ENCODE peak calls at places on chromosomes 7 and 10, in five cellular contexts. U is neural progenitor cell, M is HCT116, W is fibroblast of lung, Q is HepG2. J is an unnamed sample.
A peak's percentile ranks its signal among the peaks of the same experiment; 100 is the strongest.

GRCh38 chr7:114478384-114478783 is 63.8 kb downstream of the FOXP2 start:
- DNase-seq in W (peak; percentile 28), U (no peak), Q (no peak), M (no peak), J (peak; percentile 14)

GRCh38 chr10:103616705-103617361 is 123.3 kb downstream of the NEURL1 start:
- DNase-seq in U (no peak), M (no peak), W (peak; percentile 36), Q (no peak), J (peak; percentile 98)

GRCh38 chr10:25974897-25975459 is 40.9 kb downstream of the MYO3A start:
- DNase-seq in U (no peak), W (peak; percentile 86), Q (no peak), M (no peak), J (no peak)

GRCh38 chr7:112204072-112204775 is 2.0 kb downstream of the DOCK4 start:
- DNase-seq in W (no peak), U (peak; percentile 43), M (no peak), Q (no peak), J (peak; percentile 49)

GRCh38 chr7:87999261-87999660 is 65.2 kb downstream of the ADAM22 start:
- DNase-seq in W (no peak), Q (no peak), M (no peak), U (no peak), J (no peak)

GRCh38 chr10:64528294-64529002 is 1007.2 kb downstream of the REEP3 start:
- DNase-seq in Q (no peak), M (no peak), U (no peak), W (no peak), J (no peak)

GRCh38 chr10:123890246-123890645 is 1.4 kb downstream of the CPXM2 start:
- DNase-seq in M (no peak), Q (no peak), U (no peak), W (no peak), J (peak; percentile 33)

GRCh38 chr10:128062331-128062730 is 63.9 kb downstream of the MKI67 start:
- DNase-seq in U (peak; percentile 41), M (no peak), Q (no peak), W (no peak), J (no peak)

GRCh38 chr7:81161459-81162075 is 242.7 kb upstream of the SEMA3C start:
- DNase-seq in Q (peak; percentile 65), W (peak; percentile 99), M (peak; percentile 75), U (no peak), J (peak; percentile 95)

GRCh38 chr7:25407932-25408480 is 179.7 kb upstream of the NPVF start:
- DNase-seq in M (no peak), U (peak; percentile 68), W (no peak), Q (no peak), J (no peak)

GRCh38 chr10:18984531-18984930 is 64.1 kb upstream of the MALRD1 start:
- DNase-seq in M (no peak), U (no peak), Q (no peak), W (peak; percentile 5), J (no peak)

GRCh38 chr10:18689498-18689897 is 30.3 kb downstream of the ARL5B start:
- DNase-seq in Q (peak; percentile 24), W (peak; percentile 32), U (peak; percentile 7), M (no peak), J (peak; percentile 65)

GRCh38 chr10:18713077-18713476 is 53.8 kb downstream of the ARL5B start:
- DNase-seq in U (no peak), W (peak; percentile 98), M (no peak), Q (peak; percentile 53), J (peak; percentile 95)

GRCh38 chr7:42012786-42013360 is 224.1 kb downstream of the GLI3 start:
- DNase-seq in Q (no peak), U (no peak), M (no peak), W (peak; percentile 78), J (no peak)

GRCh38 chr7:117399820-117400422 is 27.4 kb downstream of the ASZ1 start:
- DNase-seq in Q (no peak), M (no peak), U (no peak), W (no peak), J (peak; percentile 45)

GRCh38 chr7:95865716-95866371 is 93.5 kb downstream of the DYNC1I1 start:
- DNase-seq in Q (peak; percentile 25), M (peak; percentile 7), U (peak; percentile 70), W (peak; percentile 16), J (peak; percentile 52)

GRCh38 chr10:90884414-90884813 is 12.6 kb downstream of the RPP30 start:
- DNase-seq in M (no peak), U (no peak), Q (no peak), W (peak; percentile 50), J (peak; percentile 79)

GRCh38 chr7:73487486-73487885 is 34.6 kb downstream of the BAZ1B start:
- DNase-seq in W (peak; percentile 6), M (no peak), U (no peak), Q (no peak), J (peak; percentile 15)

GRCh38 chr10:98433881-98434732 is 12.6 kb downstream of the HPS1 start:
- DNase-seq in W (peak; percentile 81), Q (no peak), M (no peak), U (no peak), J (peak; percentile 18)

GRCh38 chr10:72557362-72557761 is 68.5 kb downstream of the MICU1 start:
- DNase-seq in W (peak; percentile 67), M (no peak), U (no peak), Q (no peak), J (peak; percentile 66)

GRCh38 chr10:91416339-91416868 is 6.3 kb downstream of the HECTD2 start:
- DNase-seq in W (no peak), M (no peak), U (no peak), Q (no peak), J (peak; percentile 9)

GRCh38 chr10:123614888-123615287 is 51.3 kb upstream of the GPR26 start:
- DNase-seq in M (peak; percentile 16), U (peak; percentile 94), W (peak; percentile 16), Q (peak; percentile 35), J (peak; percentile 67)

GRCh38 chr7:30980751-30981150 is 17.0 kb downstream of the GHRHR start:
- DNase-seq in M (no peak), U (no peak), W (no peak), Q (no peak), J (no peak)

GRCh38 chr10:113259841-113260240 is 293.0 kb upstream of the HABP2 start:
- DNase-seq in U (peak; percentile 64), W (no peak), Q (no peak), M (no peak), J (no peak)

GRCh38 chr10:31677198-31678138 is 251.2 kb downstream of the ARHGAP12 start:
- DNase-seq in W (peak; percentile 20), U (peak; percentile 91), Q (no peak), M (no peak), J (no peak)

GRCh38 chr7:13336227-13336626 is 648.8 kb downstream of the ARL4A start:
- DNase-seq in U (no peak), M (no peak), Q (no peak), W (peak; percentile 74), J (peak; percentile 72)

GRCh38 chr10:101000602-101000991 is 989 bp downstream of the LZTS2 start:
- DNase-seq in W (no peak), Q (no peak), M (no peak), U (no peak), J (peak; percentile 38)
- H3K4me1 ChIP-seq in W (peaks cover 27% of the 10 kb centered on the region), Q (peaks cover 32% of the 10 kb centered on the region), M (peaks cover 21% of the 10 kb centered on the region), U (peaks cover 13% of the 10 kb centered on the region), J (peaks cover 22% of the 10 kb centered on the region)

GRCh38 chr10:2748287-2748686 is 319.1 kb upstream of the PFKP start:
- DNase-seq in Q (no peak), U (no peak), W (no peak), M (no peak), J (no peak)
- H3K4me3 ChIP-seq in Q (no peak overlapping the region), U (no peak overlapping the region), W (no peak overlapping the region), M (no peak overlapping the region), J (no peak overlapping the region)

DNA sequence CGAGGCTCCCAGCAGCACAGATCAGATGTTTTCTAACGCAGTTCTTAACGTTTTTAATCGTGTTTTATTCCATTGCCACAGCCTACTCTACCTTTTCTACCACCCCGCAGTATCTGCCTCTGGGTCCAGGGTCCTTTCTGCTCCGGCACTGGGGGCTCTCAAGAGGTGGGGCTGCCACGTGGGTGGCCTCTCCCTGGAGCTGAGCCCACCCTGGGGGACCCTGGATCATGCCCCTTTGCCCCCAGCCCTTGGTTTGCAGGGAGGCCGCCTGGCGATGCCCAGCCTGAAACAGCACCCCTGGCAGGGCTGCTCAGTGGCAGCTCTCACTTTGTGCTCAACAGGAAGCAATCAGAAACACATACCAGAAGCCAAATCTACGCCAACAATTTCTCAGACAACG is 25.3 kb downstream of the PDIA4 start:
- DNase-seq in W (no peak), M (no peak), U (no peak), Q (no peak), J (no peak)
- H4K20me1 ChIP-seq in W (no peaks in the 10 kb centered on the region), M (no peaks in the 10 kb centered on the region), U (peaks cover 9% of the 10 kb centered on the region), Q (no peaks in the 10 kb centered on the region), J (no peaks in the 10 kb centered on the region)

DNA sequence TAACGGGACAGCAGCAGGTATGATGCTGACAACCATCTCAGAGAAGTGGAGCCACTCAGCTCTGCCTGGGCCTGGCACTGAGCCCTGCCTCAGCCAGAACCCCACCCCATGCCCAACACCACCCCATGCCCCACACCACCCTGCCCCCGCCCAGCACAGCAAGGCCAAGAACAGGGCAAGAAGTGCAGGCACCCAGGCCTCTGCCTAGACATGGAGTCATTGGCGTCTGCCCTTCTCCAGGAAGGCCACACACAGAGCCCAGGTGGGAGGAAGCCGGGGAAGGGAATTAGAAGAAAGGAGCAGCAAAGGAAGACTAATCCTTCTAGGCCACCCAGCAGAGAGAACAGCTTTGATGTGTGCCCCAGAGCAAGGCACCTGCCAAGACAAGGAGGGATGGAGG is 18.9 kb downstream of the CAMK2G start:
- DNase-seq in M (no peak), W (no peak), U (peak; percentile 33), Q (no peak), J (no peak)
- H3K4me1 ChIP-seq in M (no peaks in the 10 kb centered on the region), W (peaks cover 12% of the 10 kb centered on the region), U (no peaks in the 10 kb centered on the region), Q (peaks cover 26% of the 10 kb centered on the region), J (peaks cover 11% of the 10 kb centered on the region)

GRCh38 chr7:151013728-151014497 is 10.4 kb downstream of the ATG9B start:
- DNase-seq in M (no peak), Q (no peak), W (peak; percentile 62), U (peak; percentile 97), J (peak; percentile 92)
- H3K4me3 ChIP-seq in M (no peak overlapping the region), Q (no peak overlapping the region), W (peak overlapping the region; percentile 14), U (peak overlapping the region; percentile 50), J (peak overlapping the region; percentile 61)

GRCh38 chr7:44882899-44883298 is 2.4 kb downstream of the PURB start:
- DNase-seq in Q (no peak), M (no peak), U (no peak), W (peak; percentile 42), J (peak; percentile 59)

GRCh38 chr7:44883961-44884360 is 1.4 kb downstream of the PURB start:
- DNase-seq in U (no peak), W (no peak), M (no peak), Q (no peak), J (no peak)

GRCh38 chr7:44881066-44881600 is 4.2 kb downstream of the PURB start:
- DNase-seq in Q (no peak), U (no peak), W (no peak), M (no peak), J (peak; percentile 46)

GRCh38 chr7:44880317-44881018 is 4.9 kb downstream of the PURB start:
- DNase-seq in M (no peak), Q (no peak), U (no peak), W (no peak), J (no peak)

GRCh38 chr7:44881610-44882009 is 3.7 kb downstream of the PURB start:
- DNase-seq in U (no peak), W (peak; percentile 91), M (no peak), Q (no peak), J (peak; percentile 78)
- H4K20me1 ChIP-seq in U (peaks cover 55% of the 10 kb centered on the region), W (no peaks in the 10 kb centered on the region), M (peaks cover 5% of the 10 kb centered on the region), Q (peaks cover 7% of the 10 kb centered on the region), J (peaks cover 11% of the 10 kb centered on the region)

GRCh38 chr7:103347507-103348267 is at the start of gene PSMC2:
- DNase-seq in M (peak; percentile 94), W (peak; percentile 94), Q (peak; percentile 92), U (peak; percentile 88), J (peak; percentile 93)
- H3K4me1 ChIP-seq in M (peaks cover 18% of the 10 kb centered on the region), W (peaks cover 6% of the 10 kb centered on the region), Q (peaks cover 53% of the 10 kb centered on the region), U (peaks cover 22% of the 10 kb centered on the region), J (peaks cover 41% of the 10 kb centered on the region)

GRCh38 chr7:27200761-27201230 is 905 bp upstream of the HOXA13 start:
- DNase-seq in U (peak; percentile 49), M (no peak), W (no peak), Q (no peak), J (no peak)
- H3K4me3 ChIP-seq in U (no peak overlapping the region), M (peak overlapping the region; percentile 59), W (no peak overlapping the region), Q (peak overlapping the region; percentile 42), J (peak overlapping the region; percentile 77)